ENCODE peak calls at places on chromosomes 3 and 15, in four cellular contexts. I, B, O and V are unnamed samples.
A peak's percentile ranks its signal among the peaks of the same experiment; 100 is the strongest.

GRCh38 chr3:30658328-30659052 is 52.1 kb downstream of the TGFBR2 start:
- DNase-seq in B (no peak), O (no peak), I (peak; percentile 79), V (peak; percentile 60)

GRCh38 chr3:32958509-32958908 is 7.1 kb downstream of the CCR4 start:
- DNase-seq in B (no peak), I (no peak), O (no peak), V (peak; percentile 78)

GRCh38 chr15:58758141-58758540 is 8.6 kb upstream of the ADAM10 start:
- DNase-seq in I (no peak), B (no peak), O (no peak), V (no peak)

GRCh38 chr15:28955160-28955502 is 69.4 kb downstream of the APBA2 start:
- DNase-seq in O (no peak), B (no peak), I (peak; percentile 82), V (no peak)

GRCh38 chr15:57827021-57827420 is 120.5 kb downstream of the POLR2M start:
- DNase-seq in B (no peak), O (no peak), I (no peak), V (no peak)

GRCh38 chr3:107531917-107532469 is 9.2 kb downstream of the BBX start:
- DNase-seq in O (no peak), I (no peak), B (no peak), V (no peak)

GRCh38 chr3:105837143-105837740 is 31.6 kb downstream of the CBLB start:
- DNase-seq in O (no peak), I (no peak), B (no peak), V (no peak)

GRCh38 chr3:114405202-114405601 is 111.4 kb downstream of the TIGIT start:
- DNase-seq in I (no peak), O (no peak), B (no peak), V (no peak)

GRCh38 chr15:31206386-31207174 is 105.1 kb upstream of the TRPM1 start:
- DNase-seq in I (no peak), B (no peak), O (no peak), V (no peak)

GRCh38 chr3:8318002-8318649 is 183.5 kb upstream of the LMCD1 start:
- DNase-seq in I (no peak), O (no peak), B (no peak), V (no peak)

GRCh38 chr3:122942937-122943827 is 84.4 kb downstream of the SEMA5B start:
- DNase-seq in O (no peak), I (peak; percentile 11), B (peak; percentile 29), V (peak; percentile 52)

GRCh38 chr15:88621789-88622604 is 857 bp downstream of the AEN start:
- DNase-seq in I (no peak), B (no peak), O (no peak), V (peak; percentile 61)

GRCh38 chr3:35673017-35673416 is 33.7 kb downstream of the ARPP21 start:
- DNase-seq in B (no peak), O (no peak), I (no peak), V (no peak)

GRCh38 chr3:173092038-173092437 is 49.0 kb downstream of the SPATA16 start:
- DNase-seq in O (no peak), B (no peak), I (no peak), V (no peak)

GRCh38 chr3:170802164-170803151 is 67.5 kb downstream of the RPL22L1 start:
- DNase-seq in B (no peak), I (peak; percentile 98), O (no peak), V (peak; percentile 65)

GRCh38 chr3:135106445-135106844 is 311.4 kb downstream of the EPHB1 start:
- DNase-seq in I (peak; percentile 5), B (no peak), O (no peak), V (no peak)

GRCh38 chr15:67945951-67946700 is 106.3 kb upstream of the RNU6-1 start:
- DNase-seq in I (peak; percentile 78), O (no peak), B (no peak), V (peak; percentile 60)

GRCh38 chr3:49723301-49723630 is 485 bp downstream of the GMPPB start:
- DNase-seq in I (no peak), B (peak; percentile 39), O (peak; percentile 20), V (peak; percentile 42)

GRCh38 chr3:129003578-129004112 is 2.5 kb downstream of the EFCC1 start:
- DNase-seq in O (no peak), B (no peak), I (no peak), V (peak; percentile 48)

GRCh38 chr3:9179826-9180763 is 69.4 kb downstream of the SRGAP3 start:
- DNase-seq in B (no peak), I (no peak), O (no peak), V (no peak)

GRCh38 chr3:56835626-56836025 is 33.9 kb upstream of the ARHGEF3 start:
- DNase-seq in O (no peak), B (no peak), I (no peak), V (peak; percentile 49)